ENCODE peak calls at places on chromosomes 1 and 21, in four cellular contexts. One of them, this sample, is unnamed. For H3K4me1, the result is how much of the 10 kb centered on the place peaks cover.

GRCh38 chr21:43331962-43332458 is 94.9 kb downstream of the SIK1 start:
- DNase-seq in body of pancreas: peak
- DNase-seq in transverse colon: no peak
- DNase-seq in uterus: no peak
- DNase-seq in this sample: peak

GRCh38 chr1:212467843-212468482 is 35.2 kb downstream of the NENF start:
- DNase-seq in uterus: no peak
- DNase-seq in body of pancreas: no peak
- DNase-seq in transverse colon: no peak
- DNase-seq in this sample: no peak

GRCh38 chr1:231407537-231408396 is 14.3 kb downstream of the EGLN1 start:
- DNase-seq in transverse colon: no peak
- DNase-seq in body of pancreas: no peak
- DNase-seq in uterus: no peak
- DNase-seq in this sample: peak

GRCh38 chr1:45621501-45621836 is 2.4 kb downstream of the CCDC17 start:
- DNase-seq in body of pancreas: no peak
- DNase-seq in transverse colon: no peak
- DNase-seq in uterus: no peak
- DNase-seq in this sample: no peak

GRCh38 chr1:34320081-34320480 is 143.4 kb downstream of the C1orf94 start:
- DNase-seq in body of pancreas: no peak
- DNase-seq in uterus: no peak
- DNase-seq in transverse colon: no peak
- DNase-seq in this sample: no peak

GRCh38 chr1:39360726-39361125 is 130.7 kb upstream of the BMP8A start:
- DNase-seq in body of pancreas: no peak
- DNase-seq in uterus: no peak
- DNase-seq in transverse colon: no peak
- DNase-seq in this sample: no peak

GRCh38 chr1:88016947-88017346 is 667.1 kb upstream of the PKN2 start:
- DNase-seq in body of pancreas: no peak
- DNase-seq in transverse colon: peak
- DNase-seq in uterus: no peak
- DNase-seq in this sample: no peak

GRCh38 chr1:109969430-109969829 is 15.1 kb upstream of the AHCYL1 start:
- DNase-seq in body of pancreas: no peak
- DNase-seq in transverse colon: no peak
- DNase-seq in uterus: no peak
- DNase-seq in this sample: no peak

GRCh38 chr1:42529724-42530161 is 66.7 kb downstream of the CCDC30 start:
- DNase-seq in transverse colon: peak
- DNase-seq in body of pancreas: no peak
- DNase-seq in uterus: no peak
- DNase-seq in this sample: no peak

GRCh38 chr1:93171549-93172050 is 8.6 kb downstream of the TMED5 start:
- DNase-seq in uterus: no peak
- DNase-seq in body of pancreas: no peak
- DNase-seq in transverse colon: no peak
- DNase-seq in this sample: no peak

GRCh38 chr21:33643658-33644311 is 1.5 kb downstream of the ITSN1 start:
- DNase-seq in uterus: no peak
- DNase-seq in transverse colon: no peak
- DNase-seq in body of pancreas: no peak
- DNase-seq in this sample: peak

GRCh38 chr1:5480906-5481305 is 511.3 kb downstream of the NPHP4 start:
- DNase-seq in body of pancreas: no peak
- DNase-seq in transverse colon: no peak
- DNase-seq in uterus: no peak
- DNase-seq in this sample: no peak

GRCh38 chr1:159860456-159860855 is 2.0 kb downstream of the VSIG8 start:
- DNase-seq in transverse colon: no peak
- DNase-seq in body of pancreas: no peak
- DNase-seq in uterus: no peak
- DNase-seq in this sample: no peak

GRCh38 chr1:157390646-157391045 is 161.7 kb downstream of the FCRL5 start:
- DNase-seq in transverse colon: no peak
- DNase-seq in body of pancreas: no peak
- DNase-seq in uterus: no peak
- DNase-seq in this sample: no peak

GRCh38 chr1:111441573-111442192 is 7.4 kb downstream of the WDR77 start:
- DNase-seq in transverse colon: peak
- DNase-seq in body of pancreas: no peak
- DNase-seq in uterus: no peak
- DNase-seq in this sample: peak
- TF ChIP-seq CTCF in transverse colon: peak
- TF ChIP-seq CTCF in body of pancreas: no peak
- TF ChIP-seq CTCF in uterus: no peak
- TF ChIP-seq CTCF in this sample: peak

GRCh38 chr1:169107673-169108160 is 1.2 kb downstream of the ATP1B1 start:
- DNase-seq in transverse colon: no peak
- DNase-seq in body of pancreas: no peak
- DNase-seq in uterus: no peak
- DNase-seq in this sample: peak
- H3K4me1 ChIP-seq in transverse colon: under half
- H3K4me1 ChIP-seq in body of pancreas: half or more
- H3K4me1 ChIP-seq in uterus: under half
- H3K4me1 ChIP-seq in this sample: under half

GRCh38 chr1:180502361-180503273 is at the start of gene ACBD6:
- DNase-seq in body of pancreas: peak
- DNase-seq in transverse colon: peak
- DNase-seq in uterus: peak
- DNase-seq in this sample: peak
- TF ChIP-seq CTCF in body of pancreas: no peak
- TF ChIP-seq CTCF in transverse colon: no peak
- TF ChIP-seq CTCF in uterus: no peak
- TF ChIP-seq CTCF in this sample: no peak

GRCh38 chr1:25564777-25565176 is 21.4 kb downstream of the LDLRAP1 start:
- DNase-seq in transverse colon: no peak
- DNase-seq in body of pancreas: no peak
- DNase-seq in uterus: no peak
- DNase-seq in this sample: no peak
- H3K4me1 ChIP-seq in transverse colon: under half
- H3K4me1 ChIP-seq in body of pancreas: under half
- H3K4me1 ChIP-seq in uterus: under half
- H3K4me1 ChIP-seq in this sample: under half

DNA sequence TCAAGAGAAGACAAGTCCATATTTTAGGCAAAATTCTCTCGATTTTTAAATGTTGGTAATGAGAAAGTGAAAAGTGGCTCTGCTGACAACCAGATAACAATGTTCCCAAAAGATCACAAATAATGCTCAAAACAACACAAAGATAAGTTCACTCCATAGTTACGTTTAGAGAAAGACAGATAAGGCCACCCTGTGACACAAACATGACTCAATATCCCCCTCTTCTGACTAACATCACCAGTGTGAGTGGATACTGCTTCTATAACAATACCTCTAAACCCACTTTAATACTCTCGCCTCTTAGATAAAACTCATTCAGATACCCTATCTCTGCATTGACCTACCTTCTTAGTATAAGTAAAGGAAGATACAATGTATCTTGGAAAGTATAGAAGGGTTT is 51.2 kb upstream of the RGS7 start:
- DNase-seq in transverse colon: no peak
- DNase-seq in body of pancreas: no peak
- DNase-seq in uterus: no peak
- DNase-seq in this sample: no peak
- TF ChIP-seq CTCF in transverse colon: no peak
- TF ChIP-seq CTCF in body of pancreas: no peak
- TF ChIP-seq CTCF in uterus: no peak
- TF ChIP-seq CTCF in this sample: no peak